ENCODE peak calls at places on chromosomes 12 and 14, in five cellular contexts. S, J, I, X and P are unnamed samples. For H3K4me1, the result is how much of the 10 kb centered on the place peaks cover.

GRCh38 chr12:11701398-11701797 is 51.9 kb downstream of the ETV6 start:
- DNase-seq in S (no peak), J (no peak), I (no peak), X (no peak), P (no peak)

GRCh38 chr14:75793806-75794205 is 132.8 kb downstream of the TTLL5 start:
- DNase-seq in S (no peak), J (no peak), I (peak), X (no peak), P (no peak)

GRCh38 chr12:50785406-50785805 is 21.5 kb downstream of the ATF1 start:
- DNase-seq in S (no peak), J (no peak), I (no peak), X (no peak), P (no peak)

GRCh38 chr12:7661741-7662140 is 4.0 kb downstream of the APOBEC1 start:
- DNase-seq in S (no peak), J (no peak), I (no peak), X (no peak), P (peak)

GRCh38 chr14:36194645-36195044 is 18.1 kb upstream of the PTCSC3 start:
- DNase-seq in S (no peak), J (no peak), I (no peak), X (no peak), P (no peak)

GRCh38 chr14:38210587-38211257 is 3.0 kb downstream of the SSTR1 start:
- DNase-seq in S (peak), J (no peak), I (peak), X (no peak), P (peak)

GRCh38 chr14:89337912-89338311 is 79.1 kb downstream of the FOXN3 start:
- DNase-seq in S (no peak), J (no peak), I (peak), X (no peak), P (no peak)

GRCh38 chr12:65464930-65465329 is 186.4 kb downstream of the MSRB3 start:
- DNase-seq in S (no peak), J (no peak), I (peak), X (no peak), P (peak)

DNA sequence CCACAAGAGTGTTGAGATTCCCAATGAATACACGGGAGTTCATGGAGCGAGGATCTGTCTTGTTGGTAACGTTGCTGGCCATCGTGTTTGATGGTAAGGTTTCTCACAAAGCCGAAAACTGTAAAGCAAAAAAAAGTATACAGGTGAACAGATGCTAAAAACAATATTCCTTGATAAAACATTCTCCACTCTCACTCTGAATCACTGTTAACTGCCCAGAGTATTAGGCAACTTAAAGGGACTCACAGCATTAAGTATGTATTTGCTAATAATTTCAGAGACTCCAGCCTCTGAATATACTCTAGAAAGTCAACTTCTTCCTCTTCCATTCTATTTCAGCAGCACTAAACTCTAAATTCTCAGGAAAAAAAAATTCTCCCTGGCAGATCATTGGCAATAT is 35.1 kb downstream of the HNRNPC start:
- DNase-seq in S (no peak), J (no peak), I (peak), X (no peak), P (no peak)
- H3K4me1 ChIP-seq in S (under half), J (under half), I (under half), X (half or more), P (half or more)

GRCh38 chr14:50524731-50525510 is 7.4 kb downstream of the MAP4K5 start:
- DNase-seq in S (no peak), J (no peak), I (no peak), X (no peak), P (no peak)
- H3K4me1 ChIP-seq in S (under half), J (under half), I (half or more), X (half or more), P (under half)

DNA sequence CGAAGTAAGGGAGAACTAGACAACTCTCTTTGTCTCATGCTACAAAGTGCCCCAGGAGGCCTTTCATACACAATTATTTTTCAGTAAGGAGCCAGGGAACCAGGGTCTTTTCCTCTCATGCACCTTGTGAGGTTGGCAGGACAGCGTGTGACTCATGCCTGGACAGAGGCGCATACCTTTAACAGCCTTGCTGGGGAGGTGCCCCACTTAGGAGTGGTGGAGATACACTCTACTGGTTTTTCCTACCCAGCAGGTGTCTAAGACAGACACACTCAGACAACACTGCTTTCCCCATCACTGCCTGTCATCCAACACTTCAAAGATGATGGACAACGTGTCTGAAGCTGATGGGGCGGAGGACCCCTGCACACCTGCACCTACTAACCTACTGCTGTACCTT is 49.1 kb downstream of the B4GALNT3 start:
- DNase-seq in S (no peak), J (no peak), I (no peak), X (no peak), P (no peak)
- H3K4me1 ChIP-seq in S (under half), J (under half), I (under half), X (under half), P (under half)

GRCh38 chr12:111440152-111440551 is 34.4 kb downstream of the SH2B3 start:
- DNase-seq in S (peak), J (no peak), I (no peak), X (no peak), P (no peak)

GRCh38 chr12:111441107-111441928 is 35.6 kb downstream of the SH2B3 start:
- DNase-seq in S (peak), J (no peak), I (no peak), X (no peak), P (no peak)

GRCh38 chr12:111442301-111443045 is 36.8 kb downstream of the SH2B3 start:
- DNase-seq in S (peak), J (no peak), I (no peak), X (no peak), P (no peak)

GRCh38 chr12:111439657-111440151 is 34.0 kb downstream of the SH2B3 start:
- DNase-seq in S (no peak), J (no peak), I (no peak), X (no peak), P (no peak)

GRCh38 chr12:111440631-111441030 is 34.9 kb downstream of the SH2B3 start:
- DNase-seq in S (peak), J (no peak), I (no peak), X (no peak), P (no peak)
- H3K4me1 ChIP-seq in S (under half), J (under half), I (under half), X (half or more), P (half or more)

GRCh38 chr14:65226824-65227604 is 124.7 kb upstream of the MAX start:
- DNase-seq in S (no peak), J (peak), I (peak), X (no peak), P (peak)
- H3K4me1 ChIP-seq in S (under half), J (under half), I (under half), X (under half), P (under half)